ENCODE peak calls at places on chromosomes 2 and 18, in five cellular contexts. G is uterus, U is neural progenitor cell, N is IMR-90, S is brain microvascular endothelial cell. H is an unnamed sample.

GRCh38 chr2:240953426-240954425 is 44.7 kb upstream of the SNED1 start:
- DNase-seq in G (no peak), U (no peak), N (no peak), S (no peak), H (peak)

GRCh38 chr2:142769761-142770160 is 107.7 kb upstream of the KYNU start:
- DNase-seq in G (no peak), U (no peak), N (peak), S (peak), H (no peak)

GRCh38 chr18:72672364-72673151 is 128.4 kb upstream of the CBLN2 start:
- DNase-seq in G (no peak), U (peak), N (peak), S (peak), H (no peak)

GRCh38 chr18:25057491-25058050 is 294.4 kb downstream of the ZNF521 start:
- DNase-seq in G (no peak), U (no peak), N (no peak), S (no peak), H (no peak)

GRCh38 chr2:215022418-215022817 is 116.0 kb downstream of the ABCA12 start:
- DNase-seq in G (no peak), U (no peak), N (peak), S (peak), H (no peak)

GRCh38 chr18:23926590-23926989 is 88.0 kb upstream of the TTC39C start:
- DNase-seq in G (no peak), U (no peak), N (no peak), S (no peak), H (no peak)

GRCh38 chr2:64212801-64213321 is 68.6 kb upstream of the PELI1 start:
- DNase-seq in G (no peak), U (no peak), N (peak), S (peak), H (no peak)

GRCh38 chr2:200174433-200175216 is 131.9 kb upstream of the SPATS2L start:
- DNase-seq in G (no peak), U (no peak), N (no peak), S (no peak), H (no peak)

GRCh38 chr2:217902281-217903141 is 100.3 kb downstream of the TNS1 start:
- DNase-seq in G (peak), U (no peak), N (peak), S (peak), H (peak)

GRCh38 chr18:493974-494601 is 6.4 kb downstream of the COLEC12 start:
- DNase-seq in G (no peak), U (peak), N (peak), S (no peak), H (no peak)

GRCh38 chr2:240685771-240686371 is 3.2 kb upstream of the AQP12B start:
- DNase-seq in G (no peak), U (peak), N (no peak), S (no peak), H (no peak)

GRCh38 chr2:216285641-216286156 is 86.6 kb downstream of the MARCHF4 start:
- DNase-seq in G (no peak), U (peak), N (no peak), S (no peak), H (no peak)

GRCh38 chr18:79853303-79853992 is 55.7 kb downstream of the KCNG2 start:
- DNase-seq in G (no peak), U (no peak), N (no peak), S (no peak), H (no peak)

GRCh38 chr2:215355801-215356200 is 43.9 kb downstream of the ATIC start:
- DNase-seq in G (no peak), U (no peak), N (peak), S (peak), H (no peak)

GRCh38 chr2:113858764-113859163 is 31.1 kb upstream of the ACTR3 start:
- DNase-seq in G (no peak), U (no peak), N (peak), S (peak), H (no peak)

GRCh38 chr2:172437419-172438063 is 10.2 kb downstream of the ITGA6 start:
- DNase-seq in G (no peak), U (no peak), N (no peak), S (no peak), H (no peak)

GRCh38 chr2:74146929-74147728 is 583 bp downstream of the BOLA3 start:
- DNase-seq in G (no peak), U (no peak), N (peak), S (peak), H (no peak)

GRCh38 chr2:18752667-18753422 is 163.5 kb upstream of the NT5C1B start:
- DNase-seq in G (no peak), U (no peak), N (peak), S (no peak), H (no peak)

GRCh38 chr2:74708883-74709282 is 54.8 kb downstream of the SEMA4F start:
- DNase-seq in G (no peak), U (no peak), N (peak), S (peak), H (no peak)

GRCh38 chr18:11663630-11664029 is 25.4 kb upstream of the GNAL start:
- DNase-seq in G (no peak), U (no peak), N (no peak), S (no peak), H (no peak)

GRCh38 chr18:42184685-42185477 is 229.8 kb downstream of the PIK3C3 start:
- DNase-seq in G (no peak), U (no peak), N (no peak), S (no peak), H (no peak)

GRCh38 chr18:68679531-68679930 is 35.4 kb downstream of the TMX3 start:
- DNase-seq in G (no peak), U (no peak), N (peak), S (no peak), H (no peak)

GRCh38 chr2:205984381-205984780 is 101.6 kb downstream of the INO80D start:
- DNase-seq in G (no peak), U (no peak), N (no peak), S (no peak), H (no peak)

GRCh38 chr2:83191316-83191715 is 1267.8 kb downstream of the SUCLG1 start:
- DNase-seq in G (no peak), U (no peak), N (no peak), S (peak), H (no peak)

GRCh38 chr2:21118302-21118920 is 5.4 kb upstream of the TDRD15 start:
- DNase-seq in G (no peak), U (peak), N (peak), S (peak), H (no peak)

GRCh38 chr18:59918320-59918755 is 18.5 kb downstream of the PMAIP1 start:
- DNase-seq in G (no peak), U (peak), N (peak), S (no peak), H (peak)

DNA sequence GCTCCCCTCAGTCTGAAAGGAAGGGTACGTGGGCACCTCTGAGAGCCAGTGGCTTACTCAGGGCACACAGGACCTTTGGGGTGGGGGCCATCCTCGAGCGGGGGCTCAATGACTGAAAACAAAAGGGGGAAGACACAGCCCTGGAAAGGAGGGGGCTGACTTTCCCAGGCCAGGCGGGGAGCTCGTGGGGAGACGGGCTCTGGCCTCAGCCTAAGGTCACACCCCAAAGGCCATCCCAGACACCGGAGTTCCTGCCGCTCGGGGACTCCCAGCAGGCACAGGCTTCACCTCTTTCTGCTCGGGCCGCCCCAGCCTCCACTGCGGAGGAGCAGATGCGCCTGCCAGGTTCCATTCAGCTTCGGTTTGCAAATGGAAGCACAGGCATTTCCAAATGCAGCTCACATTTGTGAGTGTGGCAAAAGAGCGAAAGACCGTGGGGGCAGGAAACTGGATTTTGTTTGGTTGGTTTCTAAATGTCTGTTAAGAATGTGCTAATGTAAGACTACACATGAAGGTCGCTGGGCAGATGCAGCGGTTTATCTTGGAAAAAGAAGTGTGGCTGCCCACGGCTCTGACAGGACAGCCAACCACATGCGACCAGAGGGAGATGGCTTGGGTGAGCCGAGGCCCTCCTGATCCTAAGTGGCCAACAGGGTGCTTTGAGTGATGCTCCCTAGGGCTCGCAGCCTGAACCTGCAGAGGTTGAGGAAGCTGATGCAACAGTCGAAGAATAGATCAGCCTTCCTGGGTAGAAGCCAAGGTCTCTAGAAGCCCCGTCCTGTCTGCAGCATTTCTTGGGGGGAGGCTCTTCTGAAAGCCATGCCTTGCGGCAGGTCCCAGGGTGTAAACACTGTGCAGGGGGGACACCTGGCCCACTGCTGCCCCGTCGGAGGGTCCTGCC is 136.6 kb downstream of the HDAC4 start:
- DNase-seq in G (no peak), U (no peak), N (peak), S (no peak), H (peak)
- H3K4me3 ChIP-seq in G (no peak), U (no peak), N (no peak), S (no peak), H (no peak)

DNA sequence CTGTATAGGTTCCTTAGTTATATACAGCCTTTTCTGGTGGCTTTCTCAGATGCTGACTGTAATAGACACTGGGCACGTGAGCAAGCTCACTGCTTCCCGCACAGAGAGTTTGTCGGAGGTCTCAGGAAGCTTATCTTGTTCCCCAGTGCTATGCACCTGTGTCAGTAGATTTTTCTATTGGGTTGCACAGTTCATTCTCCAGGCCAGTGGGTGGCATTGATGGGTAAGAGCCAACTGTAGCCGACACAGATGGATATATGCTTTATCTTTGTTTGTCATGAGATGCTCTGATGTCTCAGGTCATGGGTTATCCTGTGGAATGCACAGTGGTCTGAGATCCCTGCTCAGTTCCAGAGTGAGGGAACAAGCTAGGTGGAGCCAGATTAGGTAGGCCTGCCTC is 293.0 kb downstream of the GRB14 start:
- DNase-seq in G (no peak), U (no peak), N (no peak), S (no peak), H (no peak)
- H3K27ac ChIP-seq in G (no peak), U (no peak), N (no peak), S (no peak), H (no peak)

GRCh38 chr18:3593381-3593903 is 143.5 kb downstream of the TGIF1 start:
- DNase-seq in G (no peak), U (peak), N (peak), S (peak), H (no peak)

GRCh38 chr18:3593904-3594759 is 144.2 kb downstream of the TGIF1 start:
- DNase-seq in G (peak), U (peak), N (peak), S (peak), H (peak)

GRCh38 chr18:3594760-3595241 is 144.8 kb downstream of the TGIF1 start:
- DNase-seq in G (peak), U (peak), N (peak), S (peak), H (no peak)

GRCh38 chr18:3590096-3590655 is 140.2 kb downstream of the TGIF1 start:
- DNase-seq in G (no peak), U (no peak), N (no peak), S (no peak), H (no peak)

DNA sequence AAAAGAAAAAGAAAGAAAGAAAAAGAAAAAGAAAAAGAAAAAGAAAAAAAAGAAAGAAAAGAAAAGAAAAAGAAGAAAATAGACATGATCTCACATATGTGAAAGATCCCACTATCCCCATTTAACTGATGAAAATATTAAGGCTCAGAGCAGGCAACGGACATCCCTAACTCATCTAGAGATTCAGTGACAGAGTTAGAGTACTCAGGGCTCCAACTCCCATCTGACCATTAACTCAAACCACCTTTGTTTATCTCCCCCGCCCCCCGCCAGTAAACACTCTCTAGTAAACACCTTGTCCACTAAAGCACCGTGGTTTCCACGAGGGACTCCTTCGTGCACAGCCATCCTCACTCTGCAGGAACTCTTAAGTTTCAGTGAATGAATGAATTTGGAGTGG is 142.9 kb downstream of the TGIF1 start:
- DNase-seq in G (no peak), U (no peak), N (no peak), S (no peak), H (no peak)
- H3K4me3 ChIP-seq in G (no peak), U (peak), N (no peak), S (no peak), H (no peak)

DNA sequence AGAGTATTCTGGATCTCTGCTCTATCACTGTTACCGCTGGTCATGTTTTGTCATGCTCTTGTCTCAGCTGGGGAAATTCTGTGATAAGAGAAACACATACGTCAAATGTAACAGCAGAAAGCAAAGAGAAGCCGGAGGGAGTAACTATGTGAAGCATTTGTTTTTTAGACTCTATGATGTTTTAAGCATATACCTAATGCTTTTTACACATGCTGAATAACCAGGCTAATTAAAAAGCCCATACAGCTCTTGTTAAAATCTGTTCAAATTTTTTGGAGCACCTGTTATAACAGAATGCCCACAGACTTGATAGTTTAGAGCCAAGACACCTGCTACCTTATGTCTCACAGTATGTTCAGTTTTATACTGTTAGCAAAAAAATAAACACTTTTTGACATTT is 92.4 kb upstream of the TANK start:
- DNase-seq in G (no peak), U (no peak), N (no peak), S (no peak), H (no peak)
- H3K27ac ChIP-seq in G (no peak), U (no peak), N (no peak), S (no peak), H (no peak)

DNA sequence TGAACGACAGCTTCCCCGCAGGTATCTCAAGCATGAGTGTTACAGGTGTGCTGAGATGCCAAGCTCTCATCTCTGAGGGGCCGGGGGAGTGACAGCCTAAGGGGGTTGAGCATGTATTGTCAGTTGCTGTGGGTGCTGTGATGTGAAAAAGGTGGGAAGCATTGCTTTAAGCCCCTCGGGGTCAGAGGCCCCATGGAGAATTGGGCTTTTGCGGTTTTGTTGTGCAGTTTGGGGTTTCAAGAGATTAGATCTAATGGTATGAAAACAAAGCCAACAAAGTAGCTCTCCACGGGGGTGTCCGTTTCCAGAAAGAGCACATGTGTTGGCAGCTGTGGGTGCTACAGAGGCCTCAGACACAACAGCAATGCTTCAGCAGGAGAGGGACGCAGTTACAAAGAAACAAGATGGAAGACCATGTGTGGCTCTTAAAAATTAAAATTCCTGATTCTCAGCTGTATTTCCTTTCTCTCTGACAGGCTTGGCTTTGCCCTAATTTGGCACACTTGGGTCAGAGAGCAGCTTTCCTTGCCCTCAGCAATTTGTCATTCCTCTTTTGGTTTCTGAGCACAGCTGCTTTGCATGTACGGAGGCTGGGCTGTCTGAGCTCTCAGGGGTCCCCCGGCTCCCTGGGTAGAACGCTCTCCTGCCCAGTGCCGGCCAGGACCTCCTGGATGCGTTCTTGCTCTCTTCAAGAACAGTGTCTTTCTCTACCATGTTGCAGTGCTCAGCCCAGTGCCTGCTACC is 70.0 kb downstream of the TMEM247 start:
- DNase-seq in G (no peak), U (no peak), N (no peak), S (no peak), H (no peak)
- H3K4me3 ChIP-seq in G (no peak), U (no peak), N (no peak), S (no peak), H (no peak)